ENCODE peak calls at places on chromosomes 7 and 10, in six cellular contexts. One of them, this sample, is unnamed.

GRCh38 chr7:18541189-18541870 is 45.8 kb downstream of the HDAC9 start:
- DNase-seq in mesenchymal stem cell: peak; percentile 41
- DNase-seq in H9: no peak
- DNase-seq in IMR-90: peak; percentile 32
- DNase-seq in H1: no peak
- DNase-seq in neuronal stem cell: no peak
- DNase-seq in this sample: no peak

GRCh38 chr10:102604379-102604960 is 39.8 kb upstream of the TRIM8 start:
- DNase-seq in IMR-90: peak; percentile 92
- DNase-seq in H9: no peak
- DNase-seq in neuronal stem cell: no peak
- DNase-seq in H1: no peak
- DNase-seq in mesenchymal stem cell: peak; percentile 95
- DNase-seq in this sample: peak; percentile 9

GRCh38 chr10:75276029-75276872 is 40.5 kb upstream of the COMTD1 start:
- DNase-seq in H9: peak; percentile 55
- DNase-seq in IMR-90: no peak
- DNase-seq in H1: no peak
- DNase-seq in neuronal stem cell: no peak
- DNase-seq in mesenchymal stem cell: no peak
- DNase-seq in this sample: peak; percentile 29

GRCh38 chr7:143456992-143457793 is 13.9 kb downstream of the TAS2R60 start:
- DNase-seq in H9: no peak
- DNase-seq in mesenchymal stem cell: no peak
- DNase-seq in H1: no peak
- DNase-seq in neuronal stem cell: no peak
- DNase-seq in IMR-90: peak; percentile 67
- DNase-seq in this sample: peak; percentile 46

GRCh38 chr10:43785252-43785651 is 136.6 kb upstream of the ZNF32 start:
- DNase-seq in IMR-90: no peak
- DNase-seq in mesenchymal stem cell: no peak
- DNase-seq in H1: no peak
- DNase-seq in H9: no peak
- DNase-seq in neuronal stem cell: no peak
- DNase-seq in this sample: peak; percentile 44

GRCh38 chr7:151133986-151134742 is 33.3 kb downstream of the GBX1 start:
- DNase-seq in IMR-90: no peak
- DNase-seq in H9: no peak
- DNase-seq in mesenchymal stem cell: no peak
- DNase-seq in neuronal stem cell: no peak
- DNase-seq in H1: no peak
- DNase-seq in this sample: no peak

GRCh38 chr10:96619803-96620773 is 33.3 kb upstream of the TM9SF3 start:
- DNase-seq in mesenchymal stem cell: no peak
- DNase-seq in neuronal stem cell: no peak
- DNase-seq in H9: no peak
- DNase-seq in H1: no peak
- DNase-seq in IMR-90: peak; percentile 6
- DNase-seq in this sample: no peak

GRCh38 chr10:24277771-24278518 is 69.0 kb downstream of the KIAA1217 start:
- DNase-seq in mesenchymal stem cell: peak; percentile 40
- DNase-seq in IMR-90: no peak
- DNase-seq in neuronal stem cell: no peak
- DNase-seq in H1: no peak
- DNase-seq in H9: no peak
- DNase-seq in this sample: no peak

GRCh38 chr10:22158426-22158825 is 59.4 kb downstream of the EBLN1 start:
- DNase-seq in neuronal stem cell: no peak
- DNase-seq in mesenchymal stem cell: no peak
- DNase-seq in IMR-90: no peak
- DNase-seq in H9: no peak
- DNase-seq in H1: no peak
- DNase-seq in this sample: no peak

GRCh38 chr10:48245977-48246376 is 28.5 kb downstream of the FRMPD2 start:
- DNase-seq in IMR-90: no peak
- DNase-seq in mesenchymal stem cell: no peak
- DNase-seq in neuronal stem cell: no peak
- DNase-seq in H9: peak; percentile 10
- DNase-seq in H1: no peak
- DNase-seq in this sample: no peak
- H3K4ac ChIP-seq in IMR-90: no peak overlapping the region
- H3K4ac ChIP-seq in mesenchymal stem cell: no peak overlapping the region
- H3K4ac ChIP-seq in neuronal stem cell: no peak overlapping the region
- H3K4ac ChIP-seq in H9: no peak overlapping the region
- H3K4ac ChIP-seq in H1: no peak overlapping the region
- H3K4ac ChIP-seq in this sample: no peak overlapping the region

GRCh38 chr10:35306852-35307251 is 29.5 kb upstream of the CCNY start:
- DNase-seq in H9: no peak
- DNase-seq in IMR-90: peak; percentile 50
- DNase-seq in mesenchymal stem cell: no peak
- DNase-seq in H1: no peak
- DNase-seq in neuronal stem cell: no peak
- DNase-seq in this sample: peak; percentile 100
- H3K9ac ChIP-seq in H9: no peak overlapping the region
- H3K9ac ChIP-seq in IMR-90: no peak overlapping the region
- H3K9ac ChIP-seq in mesenchymal stem cell: peak overlapping the region; percentile 40
- H3K9ac ChIP-seq in H1: no peak overlapping the region
- H3K9ac ChIP-seq in neuronal stem cell: no peak overlapping the region
- H3K9ac ChIP-seq in this sample: no peak overlapping the region

DNA sequence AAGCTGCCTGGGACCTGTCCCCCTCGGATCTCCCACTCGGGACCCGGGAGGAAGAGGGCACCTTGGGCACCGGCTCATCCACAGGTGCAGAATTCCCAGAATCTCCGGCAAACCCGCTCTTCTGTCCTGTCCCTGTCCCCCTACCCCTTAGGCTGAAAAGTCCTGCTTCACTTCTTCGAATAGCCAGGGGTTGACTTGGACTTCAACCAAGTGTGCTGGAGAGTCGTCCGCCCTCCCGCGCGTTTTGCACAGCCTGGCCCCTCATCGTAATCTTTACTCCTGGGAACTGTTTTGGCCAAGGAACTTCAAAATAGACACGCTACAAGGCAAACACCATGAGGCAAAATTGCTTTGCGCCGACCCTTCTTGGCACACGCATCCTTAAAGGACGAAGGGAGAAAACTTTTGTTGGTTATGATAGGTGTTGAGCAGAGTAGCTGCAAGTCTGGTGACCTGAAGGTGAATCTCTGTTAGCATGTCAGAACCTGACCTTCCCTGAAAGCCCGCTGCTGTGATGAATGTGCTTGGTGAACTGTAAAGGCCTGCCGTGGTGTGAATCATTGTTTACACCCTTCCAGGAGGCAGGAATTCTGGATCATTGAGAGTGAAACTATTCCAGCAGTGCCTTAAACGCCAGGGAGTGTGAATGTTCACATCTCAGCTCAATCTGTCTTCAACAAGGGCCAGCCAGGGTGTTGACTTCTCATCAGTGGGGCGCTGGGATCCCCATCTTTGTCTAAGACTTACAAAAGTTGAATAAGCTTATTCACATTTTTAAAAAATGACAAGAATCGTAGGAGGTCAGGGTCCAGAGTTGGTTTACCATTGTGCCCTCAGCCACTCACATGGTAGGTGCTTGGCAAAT is 589 bp upstream of the RAPGEF5 start:
- DNase-seq in neuronal stem cell: peak; percentile 35
- DNase-seq in H9: no peak
- DNase-seq in IMR-90: peak; percentile 2
- DNase-seq in mesenchymal stem cell: peak; percentile 19
- DNase-seq in H1: no peak
- DNase-seq in this sample: peak; percentile 44
- H3K14ac ChIP-seq in neuronal stem cell: no peak overlapping the region
- H3K14ac ChIP-seq in H9: no peak overlapping the region
- H3K14ac ChIP-seq in IMR-90: no peak overlapping the region
- H3K14ac ChIP-seq in mesenchymal stem cell: no peak overlapping the region
- H3K14ac ChIP-seq in H1: no peak overlapping the region
- H3K14ac ChIP-seq in this sample: no peak overlapping the region

GRCh38 chr10:131094406-131095108 is 217.0 kb downstream of the TCERG1L start:
- DNase-seq in mesenchymal stem cell: no peak
- DNase-seq in H1: no peak
- DNase-seq in neuronal stem cell: no peak
- DNase-seq in H9: peak; percentile 68
- DNase-seq in IMR-90: no peak
- DNase-seq in this sample: peak; percentile 73
- H3K4ac ChIP-seq in mesenchymal stem cell: no peak overlapping the region
- H3K4ac ChIP-seq in H1: no peak overlapping the region
- H3K4ac ChIP-seq in neuronal stem cell: no peak overlapping the region
- H3K4ac ChIP-seq in H9: peak overlapping the region; percentile 51
- H3K4ac ChIP-seq in IMR-90: no peak overlapping the region
- H3K4ac ChIP-seq in this sample: peak overlapping the region; percentile 96

DNA sequence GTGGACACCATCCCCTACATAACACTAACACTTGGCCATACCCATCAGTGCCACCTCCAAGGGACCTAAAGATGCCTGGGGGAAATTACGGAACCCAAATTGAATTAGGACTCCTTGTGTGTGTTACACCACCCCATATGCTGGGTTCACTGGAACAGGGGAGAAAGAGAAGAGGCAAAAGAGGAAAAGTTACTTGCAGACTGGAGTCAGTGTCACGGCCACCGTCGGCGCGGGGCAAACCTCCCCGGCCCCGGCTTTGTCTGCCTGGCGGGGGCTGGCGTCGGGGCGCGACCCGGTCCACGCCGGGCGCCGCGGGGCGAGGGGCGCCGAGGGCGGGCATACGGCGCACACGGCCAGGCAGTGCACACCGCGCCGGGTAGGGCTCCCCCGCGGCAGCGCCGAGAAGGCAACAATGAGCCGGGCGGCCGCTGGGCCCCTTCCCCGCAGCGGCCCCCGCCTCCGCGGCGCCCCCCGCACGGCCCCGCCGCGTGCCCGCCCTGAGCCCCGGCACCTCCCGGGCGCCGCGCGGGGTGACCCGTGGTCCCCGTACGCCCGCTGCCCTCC is 171.1 kb downstream of the FAM107B start:
- DNase-seq in IMR-90: no peak
- DNase-seq in H1: no peak
- DNase-seq in H9: peak; percentile 27
- DNase-seq in neuronal stem cell: no peak
- DNase-seq in mesenchymal stem cell: peak; percentile 37
- DNase-seq in this sample: no peak
- H3K9ac ChIP-seq in IMR-90: peak overlapping the region; percentile 94
- H3K9ac ChIP-seq in H1: peak overlapping the region; percentile 61
- H3K9ac ChIP-seq in H9: peak overlapping the region; percentile 66
- H3K9ac ChIP-seq in neuronal stem cell: peak overlapping the region; percentile 88
- H3K9ac ChIP-seq in mesenchymal stem cell: peak overlapping the region; percentile 83
- H3K9ac ChIP-seq in this sample: peak overlapping the region; percentile 85

DNA sequence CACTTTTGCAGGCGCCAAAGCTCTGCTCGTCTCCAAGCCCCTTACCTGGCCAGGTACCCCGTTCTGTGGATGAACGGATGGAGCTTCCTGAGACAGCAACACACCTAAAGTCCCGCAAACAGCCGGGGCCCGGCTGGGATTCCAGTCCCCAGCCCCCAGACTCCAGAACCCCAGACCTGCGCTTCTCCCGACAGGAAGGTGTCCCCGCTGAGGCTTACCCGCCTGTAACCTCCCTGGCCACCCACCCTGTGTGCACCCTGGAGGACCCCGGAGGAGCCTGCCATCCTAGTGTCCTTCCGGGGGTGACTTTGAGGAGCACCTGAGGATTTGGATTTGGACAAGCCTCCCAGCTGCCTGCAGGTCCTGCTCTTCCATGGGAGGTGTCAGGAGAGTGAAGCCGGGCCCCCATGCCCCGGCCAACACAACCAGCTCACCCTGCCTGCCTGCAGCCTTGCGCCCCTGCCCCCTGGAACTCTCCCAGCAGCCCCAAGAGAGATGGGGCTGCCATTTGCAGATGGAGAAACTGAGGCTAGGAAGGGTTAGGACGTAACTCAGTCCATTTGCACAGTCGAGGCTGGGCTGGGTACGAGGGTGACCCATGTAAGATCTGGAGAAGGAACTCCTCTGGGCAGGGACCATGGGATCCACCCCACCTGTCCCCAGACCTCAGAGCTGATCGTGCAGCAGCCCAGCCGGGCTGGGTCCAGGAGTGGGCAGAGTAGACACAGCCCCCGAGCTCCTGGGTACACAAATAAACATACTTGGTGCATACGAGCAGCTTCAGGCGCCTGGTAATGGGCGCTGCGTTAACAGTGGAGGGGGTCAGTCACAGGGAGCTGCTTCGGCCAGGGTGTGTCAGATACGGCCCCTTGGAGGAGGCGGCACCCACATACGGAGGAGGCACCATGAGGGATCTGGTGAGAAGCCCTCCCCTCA is 31.9 kb downstream of the UNCX start:
- DNase-seq in neuronal stem cell: no peak
- DNase-seq in H9: no peak
- DNase-seq in mesenchymal stem cell: no peak
- DNase-seq in H1: no peak
- DNase-seq in IMR-90: no peak
- DNase-seq in this sample: no peak
- H3K14ac ChIP-seq in neuronal stem cell: peak overlapping the region; percentile 21
- H3K14ac ChIP-seq in H9: no peak overlapping the region
- H3K14ac ChIP-seq in mesenchymal stem cell: no peak overlapping the region
- H3K14ac ChIP-seq in H1: no peak overlapping the region
- H3K14ac ChIP-seq in IMR-90: no peak overlapping the region
- H3K14ac ChIP-seq in this sample: no peak overlapping the region

GRCh38 chr10:48582970-48583369 is 21.9 kb downstream of the ARHGAP22 start:
- DNase-seq in H1: no peak
- DNase-seq in IMR-90: no peak
- DNase-seq in H9: no peak
- DNase-seq in neuronal stem cell: no peak
- DNase-seq in mesenchymal stem cell: no peak
- DNase-seq in this sample: no peak

GRCh38 chr10:48589266-48589665 is 15.6 kb downstream of the ARHGAP22 start:
- DNase-seq in mesenchymal stem cell: peak; percentile 16
- DNase-seq in H9: no peak
- DNase-seq in neuronal stem cell: no peak
- DNase-seq in H1: no peak
- DNase-seq in IMR-90: peak; percentile 97
- DNase-seq in this sample: no peak

GRCh38 chr10:48590945-48591344 is 13.9 kb downstream of the ARHGAP22 start:
- DNase-seq in H1: no peak
- DNase-seq in neuronal stem cell: no peak
- DNase-seq in IMR-90: no peak
- DNase-seq in H9: no peak
- DNase-seq in mesenchymal stem cell: no peak
- DNase-seq in this sample: no peak

GRCh38 chr10:48587819-48588218 is 17.1 kb downstream of the ARHGAP22 start:
- DNase-seq in IMR-90: no peak
- DNase-seq in mesenchymal stem cell: no peak
- DNase-seq in neuronal stem cell: no peak
- DNase-seq in H9: no peak
- DNase-seq in H1: no peak
- DNase-seq in this sample: no peak

DNA sequence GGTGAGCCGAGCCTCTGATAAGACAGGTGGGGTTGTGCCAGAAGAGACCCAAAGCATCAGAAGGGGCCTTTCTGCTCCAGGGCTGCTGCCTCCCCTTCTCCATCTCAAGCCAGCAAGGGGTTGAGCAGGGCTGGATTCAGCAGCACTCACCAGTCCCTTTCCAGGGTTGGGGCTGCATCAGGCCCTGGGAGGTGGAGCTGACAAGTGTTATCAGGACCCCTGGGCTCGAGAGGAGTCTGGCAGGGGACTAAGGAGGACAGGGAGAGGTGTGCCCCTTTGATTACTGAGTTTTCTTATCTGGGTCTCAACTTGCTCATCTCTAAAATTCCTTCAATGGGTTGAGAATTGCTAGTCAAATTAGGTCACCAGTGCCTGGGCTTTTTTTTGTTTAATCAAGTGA is 17.8 kb downstream of the ARHGAP22 start:
- DNase-seq in H1: no peak
- DNase-seq in IMR-90: no peak
- DNase-seq in H9: no peak
- DNase-seq in neuronal stem cell: no peak
- DNase-seq in mesenchymal stem cell: no peak
- DNase-seq in this sample: no peak
- H3K4ac ChIP-seq in H1: no peak overlapping the region
- H3K4ac ChIP-seq in IMR-90: peak overlapping the region; percentile 34
- H3K4ac ChIP-seq in H9: no peak overlapping the region
- H3K4ac ChIP-seq in neuronal stem cell: no peak overlapping the region
- H3K4ac ChIP-seq in mesenchymal stem cell: no peak overlapping the region
- H3K4ac ChIP-seq in this sample: no peak overlapping the region